ENCODE peak calls at places on chromosome 20, in eight cellular contexts. C is endothelial cell, U is A549, Y is nephron progenitor cell, V is neural crest cell, E is progenitor cell of endocrine pancreas, P is GM13977, Q is left lung. M is an unnamed sample.

GRCh38 chr20:3786126-3786484 is 435 bp downstream of the CENPB start:
- DNase-seq in Y (peak), Q (no peak), V (no peak), U (no peak), P (peak), E (no peak), C (peak), M (peak)

GRCh38 chr20:63292904-63293303 is at the start of gene COL20A1:
- DNase-seq in Q (no peak), Y (no peak), C (no peak), V (no peak), E (no peak), U (no peak), P (no peak), M (no peak)

GRCh38 chr20:16203091-16203490 is 370.2 kb downstream of the KIF16B start:
- DNase-seq in P (no peak), Q (no peak), Y (no peak), E (no peak), C (no peak), V (no peak), U (no peak), M (no peak)

GRCh38 chr20:50804453-50805348 is 9.8 kb downstream of the BCAS4 start:
- DNase-seq in Y (no peak), U (no peak), Q (no peak), C (no peak), V (no peak), E (no peak), P (no peak), M (peak)

GRCh38 chr20:25177890-25178321 is 17.6 kb upstream of the ENTPD6 start:
- DNase-seq in Q (peak), Y (no peak), P (no peak), C (no peak), E (no peak), U (no peak), V (no peak), M (no peak)

GRCh38 chr20:41627611-41628244 is 9.6 kb upstream of the CHD6 start:
- DNase-seq in V (no peak), Q (no peak), P (no peak), Y (no peak), E (no peak), U (no peak), C (no peak), M (no peak)

GRCh38 chr20:41356951-41357350 is 9.7 kb downstream of the EMILIN3 start:
- DNase-seq in U (no peak), E (no peak), Y (no peak), P (no peak), Q (no peak), C (no peak), V (no peak), M (no peak)

GRCh38 chr20:35302421-35303335 is 10.5 kb upstream of the FAM83C start:
- DNase-seq in Q (no peak), V (no peak), E (no peak), U (no peak), P (no peak), C (no peak), Y (no peak), M (no peak)

GRCh38 chr20:24998121-24998520 is 5.6 kb upstream of the APMAP start:
- DNase-seq in Q (no peak), E (no peak), P (no peak), V (no peak), U (no peak), C (no peak), Y (no peak), M (no peak)

GRCh38 chr20:9884666-9885065 is 45.8 kb upstream of the PAK5 start:
- DNase-seq in Y (no peak), E (no peak), Q (no peak), V (no peak), U (no peak), C (no peak), P (no peak), M (no peak)

GRCh38 chr20:62953839-62954703 is 1.6 kb downstream of the SLC17A9 start:
- DNase-seq in Y (peak), P (peak), V (peak), U (no peak), Q (peak), E (peak), C (peak), M (peak)

GRCh38 chr20:9269280-9269971 is 200.5 kb downstream of the PLCB4 start:
- DNase-seq in P (no peak), U (no peak), C (no peak), Q (no peak), E (no peak), Y (no peak), V (no peak), M (no peak)

GRCh38 chr20:61185841-61186601 is 66.0 kb upstream of the CDH4 start:
- DNase-seq in Y (no peak), C (no peak), E (no peak), U (peak), V (no peak), P (no peak), Q (no peak), M (no peak)

GRCh38 chr20:62123450-62124118 is 1.3 kb downstream of the LSM14B start:
- DNase-seq in E (no peak), Y (no peak), P (no peak), V (no peak), U (no peak), Q (no peak), C (no peak), M (no peak)

GRCh38 chr20:22489614-22490286 is 94.6 kb downstream of the FOXA2 start:
- DNase-seq in P (no peak), V (no peak), U (no peak), Q (no peak), Y (no peak), E (no peak), C (no peak), M (no peak)

GRCh38 chr20:64168381-64169088 is 4.3 kb downstream of the MYT1 start:
- DNase-seq in E (no peak), C (no peak), Y (no peak), U (no peak), Q (no peak), V (no peak), P (no peak), M (no peak)

GRCh38 chr20:60395993-60396392 is 437.8 kb downstream of the CDH26 start:
- DNase-seq in E (no peak), C (no peak), Y (no peak), U (no peak), V (no peak), P (no peak), Q (no peak), M (no peak)

GRCh38 chr20:577167-577791 is 32.8 kb downstream of the TCF15 start:
- DNase-seq in C (no peak), V (no peak), Q (no peak), U (peak), E (no peak), Y (no peak), P (no peak), M (no peak)
- TF ChIP-seq CTCF in C (peak), V (peak), Q (no peak), U (peak), E (peak), Y (peak), P (peak), M (no peak)

DNA sequence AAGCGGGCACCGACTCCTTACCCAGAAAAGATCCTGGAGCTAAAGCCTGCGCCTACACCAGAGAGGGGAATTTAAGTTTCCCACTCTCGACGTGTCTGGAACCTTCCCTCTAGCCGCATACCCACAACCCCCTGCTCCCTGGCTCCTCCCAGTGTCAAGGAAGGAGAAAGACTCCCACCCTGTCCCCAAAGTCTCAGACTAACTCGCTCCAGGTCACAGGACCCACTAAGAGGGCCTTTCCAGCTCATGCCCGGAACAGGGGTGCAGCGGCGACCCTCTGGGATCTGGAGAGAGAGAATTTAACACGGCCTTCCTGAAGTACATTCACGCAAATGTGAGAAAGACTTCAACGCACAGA is 3.9 kb downstream of the LINC00237 start:
- DNase-seq in V (no peak), Y (peak), C (peak), E (no peak), Q (no peak), U (no peak), P (peak), M (peak)
- TF ChIP-seq CTCF in V (no peak), Y (no peak), C (no peak), E (no peak), Q (no peak), U (no peak), P (no peak), M (no peak)

GRCh38 chr20:37651932-37652331 is 41.9 kb upstream of the CTNNBL1 start:
- DNase-seq in Q (peak), Y (peak), U (peak), P (peak), C (peak), V (no peak), E (no peak), M (peak)
- TF ChIP-seq CTCF in Q (peak), Y (peak), U (peak), P (peak), C (peak), V (peak), E (peak), M (peak)

GRCh38 chr20:57609842-57610167 is 10.4 kb downstream of the ZBP1 start:
- DNase-seq in Q (no peak), V (no peak), C (no peak), P (no peak), E (no peak), U (no peak), Y (no peak), M (no peak)
- TF ChIP-seq CTCF in Q (no peak), V (no peak), C (no peak), P (no peak), E (peak), U (no peak), Y (peak), M (peak)

GRCh38 chr20:20568604-20569205 is 143.7 kb downstream of the RALGAPA2 start:
- DNase-seq in Q (no peak), Y (peak), E (no peak), V (peak), P (peak), C (peak), U (peak), M (peak)
- TF ChIP-seq CTCF in Q (peak), Y (peak), E (peak), V (peak), P (peak), C (peak), U (peak), M (peak)

DNA sequence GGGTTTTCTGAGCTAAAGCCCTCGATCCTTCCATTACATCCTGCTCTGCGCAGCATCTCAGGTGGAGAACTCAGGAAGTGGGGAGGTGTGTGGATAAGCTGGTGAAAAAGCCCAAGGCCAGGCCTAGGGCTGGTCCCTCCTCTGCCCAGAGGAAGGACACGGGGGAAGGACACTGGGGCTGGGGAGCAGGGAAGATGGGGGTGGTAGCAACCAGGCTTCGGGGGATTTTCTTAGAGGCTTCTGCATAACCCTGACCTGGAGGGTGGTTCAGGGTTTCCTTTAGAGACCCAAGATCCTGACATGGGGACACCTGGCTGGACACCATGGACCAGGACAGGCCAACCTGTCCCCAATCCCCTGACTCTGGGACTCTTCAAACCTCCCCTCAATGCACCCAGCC is 37.9 kb downstream of the SUN5 start:
- DNase-seq in V (no peak), P (peak), Y (no peak), Q (no peak), U (no peak), C (no peak), E (no peak), M (no peak)
- TF ChIP-seq CTCF in V (no peak), P (no peak), Y (no peak), Q (no peak), U (no peak), C (no peak), E (no peak), M (no peak)

GRCh38 chr20:19463597-19463996 is 251.2 kb downstream of the SLC24A3 start:
- DNase-seq in P (no peak), Q (no peak), C (no peak), E (no peak), U (no peak), Y (no peak), V (no peak), M (no peak)
- TF ChIP-seq CTCF in P (no peak), Q (no peak), C (no peak), E (no peak), U (no peak), Y (no peak), V (no peak), M (no peak)